ENCODE peak calls at places on chromosomes 16 and 17, in six cellular contexts. I is SK-N-SH; B is CD8-positive, alpha-beta memory T cell; F is heart right ventricle; J is fibroblast of lung; G is right atrium auricular region. R is an unnamed sample.

GRCh38 chr17:76791053-76791980 is 53.4 kb downstream of the MFSD11 start:
- DNase-seq in I (peak), J (peak), F (no peak), B (peak), G (no peak), R (peak)

GRCh38 chr17:6688944-6689343 is 24.2 kb downstream of the SLC13A5 start:
- DNase-seq in J (no peak), G (no peak), I (no peak), F (no peak), B (no peak), R (no peak)

GRCh38 chr17:66833201-66833600 is 1.7 kb upstream of the CACNG5 start:
- DNase-seq in I (no peak), B (no peak), J (no peak), F (no peak), G (no peak), R (no peak)

GRCh38 chr17:20300399-20301037 is 166.8 kb downstream of the LGALS9B start:
- DNase-seq in F (no peak), B (no peak), I (no peak), J (peak), G (no peak), R (no peak)

GRCh38 chr16:22297114-22297870 is at the start of gene POLR3E:
- DNase-seq in I (peak), F (peak), B (peak), G (peak), J (peak), R (peak)

GRCh38 chr17:17533901-17534441 is 37.8 kb upstream of the RASD1 start:
- DNase-seq in J (no peak), B (no peak), G (no peak), I (no peak), F (no peak), R (peak)

GRCh38 chr17:34703533-34703932 is 124.2 kb downstream of the TMEM132E start:
- DNase-seq in J (peak), G (no peak), F (peak), I (no peak), B (no peak), R (no peak)

GRCh38 chr16:70746708-70747424 is 54.1 kb downstream of the VAC14 start:
- DNase-seq in B (peak), J (peak), G (peak), F (peak), I (no peak), R (peak)

GRCh38 chr17:78950870-78951269 is 25.7 kb upstream of the TIMP2 start:
- DNase-seq in F (no peak), J (no peak), G (no peak), B (no peak), I (no peak), R (no peak)

GRCh38 chr17:41773731-41774193 is 12.7 kb downstream of the JUP start:
- DNase-seq in J (no peak), B (no peak), I (no peak), F (peak), G (no peak), R (no peak)

GRCh38 chr16:22216191-22216831 is 10.2 kb downstream of the EEF2K start:
- DNase-seq in F (no peak), G (no peak), B (no peak), I (no peak), J (peak), R (no peak)

GRCh38 chr17:27665549-27665948 is 34.6 kb downstream of the LGALS9 start:
- DNase-seq in J (no peak), G (no peak), F (no peak), I (no peak), B (no peak), R (no peak)

GRCh38 chr16:14302031-14302398 is 230.9 kb downstream of the MRTFB start:
- DNase-seq in G (no peak), I (peak), J (peak), B (no peak), F (peak), R (peak)

GRCh38 chr17:39969375-39969774 is 6.6 kb downstream of the GSDMA start:
- DNase-seq in J (no peak), F (no peak), I (no peak), B (no peak), G (no peak), R (no peak)

GRCh38 chr17:47675380-47676198 is 18.4 kb upstream of the TBKBP1 start:
- DNase-seq in J (no peak), B (no peak), I (no peak), G (no peak), F (no peak), R (no peak)

GRCh38 chr16:56871172-56871593 is 6.2 kb downstream of the SLC12A3 start:
- DNase-seq in F (no peak), J (peak), I (peak), B (no peak), G (no peak), R (peak)

GRCh38 chr17:42337442-42337841 is 49.1 kb downstream of the STAT5A start:
- DNase-seq in I (no peak), B (peak), J (peak), G (no peak), F (no peak), R (no peak)

GRCh38 chr17:70271200-70271599 is 101.9 kb downstream of the KCNJ2 start:
- DNase-seq in G (no peak), I (no peak), F (no peak), J (no peak), B (no peak), R (no peak)

GRCh38 chr16:85800321-85800669 is 800 bp downstream of the COX4I1 start:
- DNase-seq in B (no peak), F (no peak), G (no peak), I (no peak), J (no peak), R (no peak)

GRCh38 chr16:67666032-67666537 is 465 bp downstream of the ENKD1 start:
- DNase-seq in J (no peak), F (no peak), I (peak), B (no peak), G (no peak), R (peak)

GRCh38 chr16:87634411-87634810 is 32.1 kb downstream of the JPH3 start:
- DNase-seq in G (no peak), J (no peak), B (no peak), F (no peak), I (peak), R (no peak)

GRCh38 chr16:14106457-14106856 is 35.3 kb downstream of the MRTFB start:
- DNase-seq in J (no peak), F (no peak), I (no peak), B (no peak), G (no peak), R (no peak)

GRCh38 chr17:40791808-40792436 is 7.8 kb downstream of the KRT28 start:
- DNase-seq in J (peak), B (no peak), G (no peak), I (peak), F (no peak), R (no peak)

GRCh38 chr16:6956511-6956910 is 376.1 kb upstream of the RBFOX1 start:
- DNase-seq in G (no peak), I (no peak), B (no peak), F (no peak), J (no peak), R (no peak)
- H3K27ac ChIP-seq in G (no peak), I (no peak), B (no peak), F (no peak), J (no peak), R (no peak)

DNA sequence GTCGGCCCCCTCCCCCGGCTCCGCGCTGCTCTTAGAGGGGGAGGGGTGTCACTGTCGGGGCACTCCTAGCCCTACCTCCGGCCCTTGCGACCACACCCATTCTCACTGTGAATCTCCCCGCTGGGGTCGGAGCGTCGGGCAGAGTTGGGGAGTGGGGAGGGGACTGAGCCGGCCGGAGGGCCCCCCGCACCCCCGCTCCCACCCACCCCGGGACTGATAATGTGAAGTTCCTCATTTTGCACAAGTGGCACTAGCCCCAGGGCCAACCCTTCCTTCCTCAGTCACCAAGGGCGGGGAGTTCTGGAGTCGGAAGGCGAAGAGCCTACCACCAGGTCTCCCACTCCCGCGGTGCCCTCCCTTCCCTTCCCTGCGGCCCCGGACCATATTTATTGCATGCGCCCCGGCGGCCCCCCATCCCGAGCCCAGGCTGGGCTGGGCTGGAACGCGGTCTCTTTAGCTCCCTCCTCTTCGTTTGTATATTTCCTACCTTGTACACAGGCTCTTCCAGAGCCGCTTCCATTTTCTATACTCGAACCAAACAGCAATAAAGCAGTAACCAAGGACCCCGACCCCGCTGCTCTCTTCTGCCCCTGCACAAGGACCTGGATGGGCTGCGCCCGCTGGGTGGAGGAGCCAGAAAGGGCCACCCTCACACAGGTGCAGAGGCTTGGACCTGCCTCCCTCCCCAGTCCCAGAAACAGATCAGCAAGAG is 4.4 kb downstream of the HIC1 start:
- DNase-seq in G (no peak), J (no peak), B (no peak), F (no peak), I (no peak), R (no peak)
- H3K27ac ChIP-seq in G (peak), J (peak), B (no peak), F (peak), I (no peak), R (peak)

GRCh38 chr17:50100921-50101345 is 5.8 kb downstream of the PDK2 start:
- DNase-seq in J (no peak), G (no peak), B (no peak), I (no peak), F (no peak), R (no peak)

GRCh38 chr17:50103252-50103651 is 8.1 kb downstream of the PDK2 start:
- DNase-seq in G (no peak), B (no peak), I (no peak), F (no peak), J (no peak), R (no peak)

GRCh38 chr17:50101346-50102163 is 6.4 kb downstream of the PDK2 start:
- DNase-seq in B (no peak), I (peak), J (no peak), F (peak), G (no peak), R (peak)

GRCh38 chr17:50103941-50104340 is 8.8 kb downstream of the PDK2 start:
- DNase-seq in J (no peak), I (no peak), F (no peak), B (no peak), G (no peak), R (no peak)

DNA sequence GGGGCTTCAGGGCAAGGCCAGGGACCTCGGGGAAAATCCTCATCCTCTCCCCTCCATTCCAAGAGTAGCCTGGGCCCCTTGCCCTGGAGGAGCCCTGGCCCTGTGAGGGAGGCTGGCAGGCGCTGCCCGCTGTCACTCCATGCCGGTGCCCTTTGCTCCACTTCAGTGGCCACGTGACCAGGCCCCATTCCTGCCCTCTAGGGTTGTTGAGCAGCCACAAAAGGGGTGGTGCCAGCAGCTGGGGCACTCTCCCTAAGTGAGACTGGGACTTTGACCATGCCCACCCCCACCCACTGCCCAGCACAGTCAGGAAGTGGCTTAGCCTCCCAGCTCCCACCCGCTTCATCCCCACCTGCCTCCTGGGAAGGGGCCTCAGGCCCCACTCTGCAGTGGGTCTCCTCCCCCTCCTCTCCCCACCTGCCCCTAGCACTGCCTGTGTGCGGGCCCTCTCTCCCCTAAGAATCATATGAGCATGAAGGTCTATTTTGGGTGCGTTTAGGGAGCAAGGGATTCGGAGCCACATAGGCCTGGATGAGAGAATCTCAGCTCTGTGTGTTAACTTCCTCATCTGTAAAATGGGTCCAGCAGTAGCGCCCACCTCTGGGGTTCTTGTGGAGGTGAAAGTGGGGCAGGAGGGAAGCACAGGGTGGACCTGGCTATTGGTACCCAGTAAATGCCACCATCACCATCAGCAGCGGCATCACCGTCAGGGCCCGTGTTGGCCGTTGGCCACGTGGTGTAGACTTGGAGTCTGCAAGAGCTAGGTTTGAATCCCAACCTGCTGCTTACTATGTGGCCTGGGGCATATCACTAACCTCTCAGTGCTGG is 7.2 kb downstream of the PDK2 start:
- DNase-seq in B (no peak), G (peak), I (peak), J (no peak), F (peak), R (peak)
- H3K27ac ChIP-seq in B (no peak), G (peak), I (peak), J (no peak), F (peak), R (peak)

DNA sequence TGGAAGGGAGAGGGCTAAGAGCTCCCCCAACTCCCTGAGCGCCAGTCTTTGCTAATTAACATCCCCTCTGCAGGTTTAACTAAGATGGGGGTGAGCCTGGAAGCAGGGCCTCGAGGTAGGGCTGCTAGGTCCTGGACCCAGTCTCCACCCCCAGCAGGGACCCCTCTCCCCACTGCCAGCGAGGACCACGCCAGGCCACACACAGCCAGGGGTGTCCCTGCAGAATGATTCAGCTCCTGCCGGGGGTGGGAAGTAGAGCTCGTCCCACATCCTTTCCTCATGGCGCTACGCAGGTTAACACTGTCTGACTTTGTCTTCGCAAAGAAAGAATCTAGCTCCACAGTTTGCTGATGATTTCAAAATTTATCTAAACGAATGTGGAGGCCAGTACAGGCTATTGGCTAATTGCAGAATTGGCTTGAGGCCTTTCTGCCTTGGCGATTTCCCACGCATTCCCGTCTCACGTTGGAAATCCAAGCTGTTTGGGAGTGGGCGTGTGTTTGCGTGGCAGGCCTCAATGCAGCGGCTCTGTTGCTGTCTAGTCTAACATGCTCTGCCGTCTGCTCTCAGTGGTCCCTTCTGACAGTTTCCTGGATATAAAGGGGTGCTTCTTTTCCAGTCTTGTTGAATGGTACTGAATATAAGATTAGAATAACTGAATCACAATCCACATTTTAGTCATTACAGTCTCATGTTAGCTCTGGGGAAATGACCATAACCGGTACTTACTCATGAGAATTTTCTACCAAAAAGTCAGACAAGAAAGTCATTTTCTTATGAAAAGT is 252.2 kb downstream of the NTN1 start:
- DNase-seq in F (peak), B (no peak), I (no peak), G (peak), J (peak), R (no peak)
- H3K27ac ChIP-seq in F (no peak), B (no peak), I (no peak), G (no peak), J (no peak), R (no peak)

DNA sequence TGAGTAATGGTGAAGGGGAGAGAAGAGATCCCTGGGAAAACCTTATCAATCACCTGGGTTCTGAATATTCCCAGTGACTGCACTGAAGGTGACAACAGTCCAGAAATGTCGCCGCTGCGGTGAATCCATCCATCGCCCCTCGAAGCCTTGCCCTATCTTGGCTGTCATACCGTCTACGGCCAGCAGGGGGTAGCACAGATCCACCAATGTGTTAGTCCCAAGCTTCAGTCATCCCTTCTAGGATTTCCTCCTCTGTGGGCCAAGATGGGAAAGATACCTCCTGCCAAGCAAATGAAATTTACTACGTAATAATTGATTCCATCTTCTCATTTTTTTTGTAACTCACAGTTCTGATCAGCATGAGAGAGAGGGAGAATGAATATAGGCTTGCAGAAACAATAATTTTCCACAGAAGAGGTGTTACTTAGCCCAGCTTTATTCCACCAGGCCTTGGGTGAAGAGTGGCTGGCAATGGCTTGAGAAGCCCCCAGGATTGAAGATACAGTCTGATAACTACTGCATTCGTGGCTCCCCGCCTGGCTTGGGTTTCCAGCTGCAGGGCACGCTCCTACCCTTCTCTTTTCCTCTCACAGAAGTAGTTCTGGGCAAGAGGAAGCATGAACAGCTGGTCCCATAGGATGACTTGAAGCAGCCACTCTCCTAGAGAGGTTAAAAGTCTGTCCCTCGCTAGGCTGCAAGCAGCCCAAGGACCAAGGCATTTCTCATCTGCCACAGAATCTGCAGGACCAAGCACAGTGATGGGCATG is 2.6 kb upstream of the FMNL1 start:
- DNase-seq in I (peak), J (peak), F (peak), B (peak), G (peak), R (peak)
- H3K27ac ChIP-seq in I (no peak), J (no peak), F (no peak), B (no peak), G (no peak), R (no peak)

R was measured in pancreas.